ENCODE peak calls at places on chromosomes 7 and 10, in eight cellular contexts. E is A549, F is IMR-90, H is Peyer's patch, X is GM12891, T is prostate gland, M is sigmoid colon, J is stomach. Q is an unnamed sample.

GRCh38 chr7:143434660-143435059 is 8.6 kb upstream of the TAS2R60 start:
- DNase-seq in E (no peak), F (peak; percentile 41), H (no peak), X (no peak), T (peak; percentile 85), M (no peak), J (no peak), Q (no peak)

GRCh38 chr7:480531-481218 is 39.0 kb downstream of the PDGFA start:
- DNase-seq in E (no peak), F (no peak), H (no peak), X (no peak), T (no peak), M (peak; percentile 60), J (peak; percentile 44), Q (no peak)

GRCh38 chr7:55104707-55105433 is 86.1 kb downstream of the EGFR start:
- DNase-seq in E (no peak), F (no peak), H (no peak), X (no peak), T (no peak), M (no peak), J (no peak), Q (no peak)

GRCh38 chr7:8261711-8262695 is at the start of gene ICA1:
- DNase-seq in E (peak; percentile 39), F (no peak), H (no peak), X (peak; percentile 42), T (peak; percentile 69), M (peak; percentile 69), J (peak; percentile 78), Q (peak; percentile 62)

GRCh38 chr10:2929859-2930258 is 137.5 kb upstream of the PFKP start:
- DNase-seq in E (no peak), F (no peak), H (no peak), X (no peak), T (no peak), M (no peak), J (no peak), Q (no peak)

GRCh38 chr10:86671985-86672710 is 3.8 kb downstream of the LDB3 start:
- DNase-seq in E (no peak), F (peak; percentile 25), H (no peak), X (peak; percentile 53), T (no peak), M (no peak), J (no peak), Q (peak; percentile 26)

GRCh38 chr10:86723009-86723408 is 33.4 kb upstream of the BMPR1A start:
- DNase-seq in E (no peak), F (no peak), H (no peak), X (no peak), T (no peak), M (no peak), J (no peak), Q (no peak)

GRCh38 chr10:11336703-11337102 is 274.7 kb downstream of the USP6NL start:
- DNase-seq in E (no peak), F (no peak), H (no peak), X (no peak), T (no peak), M (no peak), J (no peak), Q (no peak)

GRCh38 chr10:54559498-54559897 is 241.5 kb downstream of the PCDH15 start:
- DNase-seq in E (no peak), F (peak; percentile 0), H (no peak), X (no peak), T (no peak), M (no peak), J (no peak), Q (no peak)

GRCh38 chr10:35092851-35093250 is 2.7 kb upstream of the CUL2 start:
- DNase-seq in E (no peak), F (no peak), H (no peak), X (no peak), T (no peak), M (no peak), J (no peak), Q (peak; percentile 22)

GRCh38 chr10:3294919-3295318 is 122.3 kb upstream of the PITRM1 start:
- DNase-seq in E (no peak), F (no peak), H (no peak), X (no peak), T (no peak), M (no peak), J (no peak), Q (no peak)

GRCh38 chr7:45088821-45089313 is at the start of gene NACAD:
- DNase-seq in E (peak; percentile 29), F (peak; percentile 18), H (no peak), X (no peak), T (peak; percentile 26), M (peak; percentile 80), J (peak; percentile 40), Q (peak; percentile 64)

GRCh38 chr10:112471878-112472487 is 25.0 kb downstream of the VTI1A start:
- DNase-seq in E (peak; percentile 55), F (peak; percentile 68), H (no peak), X (no peak), T (no peak), M (no peak), J (no peak), Q (peak; percentile 73)

GRCh38 chr7:4216016-4216415 is 466.1 kb upstream of the FOXK1 start:
- DNase-seq in E (no peak), F (no peak), H (no peak), X (no peak), T (peak; percentile 16), M (no peak), J (no peak), Q (no peak)

GRCh38 chr10:58967551-58968418 is 208.7 kb upstream of the PHYHIPL start:
- DNase-seq in E (peak; percentile 36), F (no peak), H (no peak), X (no peak), T (peak; percentile 24), M (no peak), J (peak; percentile 31), Q (no peak)

GRCh38 chr7:2639994-2640830 is 8.4 kb downstream of the TTYH3 start:
- DNase-seq in E (no peak), F (no peak), H (no peak), X (no peak), T (peak; percentile 51), M (peak; percentile 71), J (peak; percentile 72), Q (no peak)
- TF ChIP-seq POLR2A in E (no peak), F (no peak), H (no peak), X (no peak), T (no peak), M (no peak), J (no peak), Q (no peak)

GRCh38 chr10:60130130-60130579 is 223.8 kb upstream of the CCDC6 start:
- DNase-seq in E (no peak), F (no peak), H (no peak), X (no peak), T (no peak), M (no peak), J (no peak), Q (no peak)
- TF ChIP-seq POLR2A in E (no peak), F (no peak), H (no peak), X (no peak), T (no peak), M (no peak), J (no peak), Q (no peak)

DNA sequence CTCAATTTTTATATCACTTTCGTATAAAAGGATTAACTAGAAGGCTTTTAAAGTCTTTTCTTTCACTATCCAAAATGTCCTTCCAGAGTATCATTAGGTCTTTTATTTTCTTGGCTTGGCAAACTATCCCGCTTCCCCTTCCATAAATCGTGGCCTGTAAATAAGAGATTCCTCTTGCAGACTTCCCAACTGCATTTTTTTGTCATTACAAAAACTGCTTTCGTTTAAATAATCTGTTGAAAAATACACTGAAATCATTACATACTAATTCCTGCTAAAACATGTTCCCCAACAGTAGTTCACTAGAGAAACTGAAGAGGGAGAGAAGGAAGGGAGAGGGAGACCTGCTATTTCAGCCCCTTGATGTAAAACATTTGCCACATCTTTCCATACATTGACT is 48.8 kb upstream of the STK17A start:
- DNase-seq in E (no peak), F (peak; percentile 69), H (no peak), X (no peak), T (no peak), M (no peak), J (no peak), Q (no peak)
- TF ChIP-seq POLR2A in E (no peak), F (no peak), H (no peak), X (no peak), T (no peak), M (no peak), J (no peak), Q (no peak)

GRCh38 chr10:119165171-119166110 is at the start of gene SFXN4:
- DNase-seq in E (peak; percentile 57), F (peak; percentile 24), H (peak; percentile 78), X (peak; percentile 81), T (peak; percentile 67), M (peak; percentile 89), J (peak; percentile 83), Q (peak; percentile 86)
- TF ChIP-seq POLR2A in E (peak; percentile 23), F (no peak), H (peak; percentile 75), X (peak; percentile 75), T (peak; percentile 58), M (peak; percentile 48), J (no peak), Q (peak; percentile 72)

DNA sequence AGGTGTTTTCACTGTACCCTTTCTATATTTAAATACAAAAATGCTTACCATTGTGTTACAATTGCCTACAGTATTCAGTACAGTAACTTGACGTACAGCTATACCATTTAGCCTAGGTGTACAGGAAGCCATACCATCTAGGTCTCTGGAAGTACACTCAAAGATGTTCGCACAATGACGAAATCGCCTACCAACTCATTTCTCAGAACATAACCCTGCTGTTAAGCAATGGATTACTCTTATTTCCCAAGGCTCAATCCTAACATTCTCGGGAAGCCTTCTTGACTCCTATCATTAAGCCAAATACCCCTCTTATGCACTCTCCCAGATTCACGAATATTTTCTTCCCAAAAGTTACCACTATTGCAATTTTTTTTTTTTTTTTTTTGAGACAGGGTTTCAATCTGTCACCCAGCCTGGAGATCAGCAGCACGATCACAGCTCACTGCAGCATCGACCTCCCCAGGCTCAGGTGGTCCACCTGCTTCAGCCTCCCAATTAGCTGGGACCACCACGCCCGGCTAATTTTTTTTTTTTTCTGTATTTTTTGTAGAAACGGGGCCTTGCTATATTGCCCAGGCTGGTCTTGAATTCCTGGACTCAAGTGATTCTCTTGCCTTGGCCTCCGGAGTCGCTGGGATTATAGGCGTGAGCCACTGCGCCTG is 1.5 kb downstream of the CWF19L1 start:
- DNase-seq in E (no peak), F (no peak), H (no peak), X (no peak), T (no peak), M (no peak), J (no peak), Q (no peak)
- TF ChIP-seq POLR2A in E (no peak), F (no peak), H (no peak), X (no peak), T (no peak), M (no peak), J (no peak), Q (no peak)

Q was measured in erythroblast.